ENCODE peak calls at places on chromosomes 13 and 19, in six cellular contexts. F is NCI-H345, P is IMR-90, B is right cardiac atrium, W is Karpas-422, U is glutamatergic neuron. X is an unnamed sample.

GRCh38 chr19:11657307-11657706 is 60.0 kb downstream of the ZNF627 start:
- DNase-seq in P (no peak), F (peak; percentile 5), W (no peak), B (no peak), U (no peak), X (no peak)

GRCh38 chr13:95603887-95604533 is 40.5 kb downstream of the DZIP1 start:
- DNase-seq in B (no peak), F (peak; percentile 24), P (no peak), W (no peak), U (no peak), X (no peak)

GRCh38 chr13:31018511-31018910 is 86.1 kb downstream of the TEX26 start:
- DNase-seq in F (no peak), W (no peak), U (no peak), P (no peak), B (no peak), X (no peak)

GRCh38 chr13:99087954-99088491 is 110.2 kb upstream of the DOCK9 start:
- DNase-seq in F (peak; percentile 71), B (peak; percentile 60), P (no peak), U (peak; percentile 40), W (no peak), X (no peak)

GRCh38 chr19:50314724-50315700 is 14.2 kb downstream of the KCNC3 start:
- DNase-seq in B (no peak), W (no peak), F (peak; percentile 35), P (no peak), U (peak; percentile 76), X (no peak)

GRCh38 chr13:20672772-20673171 is 30.7 kb upstream of the IL17D start:
- DNase-seq in P (peak; percentile 28), U (no peak), W (no peak), B (no peak), F (no peak), X (peak; percentile 51)

GRCh38 chr19:9009935-9010651 is at the start of gene MUC16:
- DNase-seq in P (no peak), F (no peak), U (no peak), W (no peak), B (no peak), X (no peak)

GRCh38 chr19:57934820-57935665 is at the start of gene ZNF418:
- DNase-seq in U (peak; percentile 65), W (no peak), P (peak; percentile 84), F (no peak), B (peak; percentile 71), X (peak; percentile 75)

GRCh38 chr19:33067121-33067520 is 2.4 kb upstream of the RHPN2 start:
- DNase-seq in F (no peak), U (no peak), P (no peak), B (no peak), W (no peak), X (no peak)

GRCh38 chr13:111516712-111517640 is 196.5 kb downstream of the TEX29 start:
- DNase-seq in B (no peak), W (no peak), U (no peak), F (peak; percentile 25), P (no peak), X (no peak)

GRCh38 chr13:98307744-98308524 is 130.9 kb upstream of the RNF113B start:
- DNase-seq in B (no peak), W (no peak), F (no peak), P (peak; percentile 88), U (no peak), X (no peak)

GRCh38 chr13:98664047-98664446 is 87.1 kb upstream of the STK24 start:
- DNase-seq in U (no peak), F (no peak), B (no peak), P (peak; percentile 85), W (no peak), X (no peak)

GRCh38 chr19:40646564-40647254 is 43.7 kb downstream of the NUMBL start:
- DNase-seq in B (peak; percentile 31), F (peak; percentile 24), W (no peak), U (no peak), P (peak; percentile 42), X (no peak)

GRCh38 chr13:28501547-28501946 is 6.6 kb upstream of the FLT1 start:
- DNase-seq in F (no peak), P (no peak), U (peak; percentile 50), W (no peak), B (peak; percentile 64), X (no peak)

GRCh38 chr19:55546822-55547614 is 1.7 kb upstream of the SBK3 start:
- DNase-seq in B (peak; percentile 94), F (no peak), P (peak; percentile 84), U (no peak), W (no peak), X (no peak)

GRCh38 chr19:40756502-40757110 is 5.6 kb downstream of the SNRPA start:
- DNase-seq in B (no peak), U (no peak), W (no peak), F (no peak), P (no peak), X (no peak)

GRCh38 chr19:3556423-3556977 is 886 bp downstream of the MFSD12 start:
- DNase-seq in B (no peak), F (no peak), P (no peak), U (no peak), W (no peak), X (peak; percentile 72)

GRCh38 chr13:89746554-89746953 is 1600.9 kb upstream of the MIR17HG start:
- DNase-seq in W (no peak), P (no peak), B (no peak), F (no peak), U (no peak), X (no peak)